ENCODE peak calls at places on chromosomes 5 and 9, in six cellular contexts. T is islet precursor cell, U is adrenal gland, M is WTC11, G is amniotic stem cell, V is psoas muscle. O is an unnamed sample.

GRCh38 chr9:121886759-121887485 is 206.2 kb downstream of the TTLL11 start:
- DNase-seq in U (no peak), V (no peak), T (no peak), G (no peak), M (no peak), O (no peak)

GRCh38 chr5:151448038-151448985 is 909 bp downstream of the SLC36A1 start:
- DNase-seq in G (no peak), U (peak; percentile 8), V (no peak), T (peak; percentile 73), M (peak; percentile 35), O (no peak)

GRCh38 chr9:133103183-133103986 is 17.7 kb downstream of the RALGDS start:
- DNase-seq in U (peak; percentile 67), M (peak; percentile 78), V (peak; percentile 76), T (no peak), G (no peak), O (peak; percentile 77)

GRCh38 chr5:180116441-180117377 is 45.1 kb upstream of the RNF130 start:
- DNase-seq in T (peak; percentile 55), M (no peak), G (no peak), V (no peak), U (no peak), O (no peak)

GRCh38 chr9:123048748-123049147 is 15.3 kb downstream of the GPR21 start:
- DNase-seq in M (no peak), G (no peak), U (no peak), T (no peak), V (no peak), O (no peak)

GRCh38 chr5:124263172-124263571 is 483.3 kb downstream of the ZNF608 start:
- DNase-seq in M (no peak), U (no peak), G (no peak), T (no peak), V (no peak), O (no peak)

GRCh38 chr9:86075132-86075807 is 24.1 kb downstream of the GOLM1 start:
- DNase-seq in T (no peak), G (no peak), M (no peak), V (no peak), U (no peak), O (no peak)

GRCh38 chr5:114050087-114050486 is 311.8 kb upstream of the KCNN2 start:
- DNase-seq in M (no peak), T (no peak), U (no peak), G (no peak), V (no peak), O (no peak)

GRCh38 chr5:132103969-132104391 is 30.4 kb downstream of the CSF2 start:
- DNase-seq in U (no peak), M (no peak), G (no peak), T (no peak), V (no peak), O (no peak)